ENCODE peak calls at places on chromosomes 5 and 9, in six cellular contexts. M, N, C, T, B and P are unnamed samples.

GRCh38 chr5:127766556-127767335 is 63.6 kb downstream of the CCDC192 start:
- DNase-seq in N (no peak), B (peak; percentile 21), C (no peak), T (no peak), M (no peak), P (no peak)

GRCh38 chr9:3696368-3696767 is 170.6 kb upstream of the RFX3 start:
- DNase-seq in T (no peak), M (no peak), N (no peak), B (no peak), C (no peak), P (no peak)

GRCh38 chr9:21608200-21608599 is 126.1 kb upstream of the IFNE start:
- DNase-seq in C (no peak), B (no peak), M (no peak), N (no peak), T (no peak), P (no peak)

GRCh38 chr5:112240011-112240410 is 179.1 kb downstream of the EPB41L4A start:
- DNase-seq in M (no peak), B (no peak), C (no peak), N (no peak), T (no peak), P (no peak)

GRCh38 chr9:137128158-137129088 is 10.5 kb upstream of the GRIN1 start:
- DNase-seq in T (no peak), C (no peak), M (no peak), N (no peak), B (no peak), P (peak; percentile 28)

GRCh38 chr9:14314424-14314928 is 535 bp upstream of the NFIB start:
- DNase-seq in N (peak; percentile 73), M (peak; percentile 42), C (peak; percentile 78), B (peak; percentile 98), T (no peak), P (no peak)

GRCh38 chr9:38125889-38126288 is 56.9 kb upstream of the SHB start:
- DNase-seq in B (no peak), T (no peak), C (no peak), M (no peak), N (no peak), P (no peak)

GRCh38 chr5:119368238-119368630 is 12.4 kb downstream of the TNFAIP8 start:
- DNase-seq in N (no peak), T (no peak), M (no peak), B (no peak), C (no peak), P (peak; percentile 62)

GRCh38 chr5:62729662-62730061 is 151.0 kb downstream of the LRRC70 start:
- DNase-seq in N (no peak), C (no peak), B (no peak), T (no peak), M (no peak), P (no peak)

GRCh38 chr5:82225525-82226172 is 52.5 kb downstream of the RPS23 start:
- DNase-seq in M (peak; percentile 72), B (peak; percentile 72), N (peak; percentile 74), T (peak; percentile 63), C (peak; percentile 56), P (peak; percentile 23)

GRCh38 chr9:129823163-129823933 is 588 bp downstream of the TOR1A start:
- DNase-seq in M (no peak), B (peak; percentile 42), T (no peak), N (no peak), C (no peak), P (peak; percentile 46)

GRCh38 chr5:168076561-168076991 is 214.9 kb upstream of the WWC1 start:
- DNase-seq in T (no peak), M (no peak), C (no peak), N (peak; percentile 52), B (peak; percentile 69), P (no peak)

GRCh38 chr5:55829956-55830355 is 21.2 kb upstream of the IL31RA start:
- DNase-seq in N (no peak), M (no peak), T (no peak), C (no peak), B (no peak), P (no peak)

GRCh38 chr5:5667136-5667554 is 244.7 kb downstream of the ICE1 start:
- DNase-seq in N (peak; percentile 59), M (no peak), B (no peak), C (no peak), T (no peak), P (no peak)

GRCh38 chr9:121921444-121921843 is 171.7 kb downstream of the TTLL11 start:
- DNase-seq in N (no peak), B (no peak), C (no peak), T (no peak), M (no peak), P (no peak)

GRCh38 chr9:130936285-130937117 is 2.5 kb downstream of the FIBCD1 start:
- DNase-seq in M (no peak), C (no peak), N (peak; percentile 34), B (peak; percentile 87), T (no peak), P (no peak)

GRCh38 chr9:7534211-7534935 is 265.2 kb downstream of the DMAC1 start:
- DNase-seq in T (no peak), M (no peak), N (no peak), C (no peak), B (peak; percentile 25), P (no peak)

GRCh38 chr9:2800385-2801179 is 43.3 kb downstream of the PUM3 start:
- DNase-seq in T (no peak), N (no peak), B (peak; percentile 57), M (no peak), C (no peak), P (no peak)

GRCh38 chr9:5988265-5988664 is 27.2 kb downstream of the RANBP6 start:
- DNase-seq in B (no peak), C (no peak), N (no peak), T (no peak), M (no peak), P (no peak)

GRCh38 chr9:100104314-100104713 is 5.3 kb downstream of the INVS start:
- DNase-seq in M (no peak), N (no peak), T (no peak), B (no peak), C (no peak), P (no peak)

GRCh38 chr5:56737002-56737621 is 78.2 kb upstream of the MAP3K1 start:
- DNase-seq in B (peak; percentile 15), T (no peak), M (no peak), N (no peak), C (no peak), P (no peak)

GRCh38 chr9:135926402-135927194 is 19.3 kb upstream of the CAMSAP1 start:
- DNase-seq in T (peak; percentile 57), C (peak; percentile 56), B (peak; percentile 30), M (no peak), N (no peak), P (no peak)

GRCh38 chr9:83508072-83508471 is 30.1 kb downstream of the FRMD3 start:
- DNase-seq in T (no peak), B (peak; percentile 12), C (no peak), M (no peak), N (no peak), P (no peak)

GRCh38 chr5:139272471-139273321 is 20.8 kb upstream of the MATR3 start:
- DNase-seq in N (no peak), T (no peak), C (no peak), M (no peak), B (peak; percentile 34), P (no peak)

GRCh38 chr9:72476617-72477375 is 44.6 kb upstream of the TMC1 start:
- DNase-seq in M (peak; percentile 34), N (no peak), C (peak; percentile 34), B (no peak), T (peak; percentile 79), P (no peak)

GRCh38 chr5:139658928-139659667 is 10.9 kb downstream of the CXXC5 start:
- DNase-seq in T (no peak), B (peak; percentile 63), M (no peak), N (peak; percentile 59), C (peak; percentile 57), P (peak; percentile 55)

GRCh38 chr9:33903157-33903780 is 86.3 kb downstream of the UBE2R2 start:
- DNase-seq in C (no peak), N (no peak), T (no peak), B (peak; percentile 30), M (no peak), P (no peak)

GRCh38 chr5:131587541-131587940 is 47.5 kb downstream of the RAPGEF6 start:
- DNase-seq in C (no peak), N (no peak), B (no peak), T (no peak), M (no peak), P (no peak)

GRCh38 chr9:129785866-129786265 is 17.1 kb upstream of the TOR1B start:
- DNase-seq in M (no peak), C (no peak), B (no peak), T (no peak), N (no peak), P (no peak)

GRCh38 chr5:63194126-63194525 is 615.5 kb downstream of the LRRC70 start:
- DNase-seq in N (no peak), M (no peak), T (no peak), C (no peak), B (no peak), P (no peak)

GRCh38 chr5:78610163-78610583 is 38.4 kb downstream of the LHFPL2 start:
- DNase-seq in C (no peak), N (no peak), B (peak; percentile 90), T (no peak), M (no peak), P (no peak)
- TF ChIP-seq CTCF in C (no peak), N (no peak), B (peak; percentile 26), T (no peak), M (no peak), P (no peak)

GRCh38 chr9:133793471-133793870 is 55.3 kb upstream of the SARDH start:
- DNase-seq in N (no peak), C (no peak), M (no peak), B (no peak), T (no peak), P (no peak)
- H3K4me3 ChIP-seq in N (no peak overlapping the region), C (no peak overlapping the region), M (no peak overlapping the region), B (no peak overlapping the region), T (no peak overlapping the region), P (no peak overlapping the region)

GRCh38 chr5:176410486-176411180 is 5.7 kb downstream of the CLTB start:
- DNase-seq in T (no peak), N (no peak), C (no peak), B (no peak), M (no peak), P (no peak)
- H3K36me3 ChIP-seq in T (no peaks in the 10 kb centered on the region), N (peaks cover 12% of the 10 kb centered on the region), C (peaks cover 48% of the 10 kb centered on the region), B (no peaks in the 10 kb centered on the region), M (peaks cover 37% of the 10 kb centered on the region), P (peaks cover 8% of the 10 kb centered on the region)

DNA sequence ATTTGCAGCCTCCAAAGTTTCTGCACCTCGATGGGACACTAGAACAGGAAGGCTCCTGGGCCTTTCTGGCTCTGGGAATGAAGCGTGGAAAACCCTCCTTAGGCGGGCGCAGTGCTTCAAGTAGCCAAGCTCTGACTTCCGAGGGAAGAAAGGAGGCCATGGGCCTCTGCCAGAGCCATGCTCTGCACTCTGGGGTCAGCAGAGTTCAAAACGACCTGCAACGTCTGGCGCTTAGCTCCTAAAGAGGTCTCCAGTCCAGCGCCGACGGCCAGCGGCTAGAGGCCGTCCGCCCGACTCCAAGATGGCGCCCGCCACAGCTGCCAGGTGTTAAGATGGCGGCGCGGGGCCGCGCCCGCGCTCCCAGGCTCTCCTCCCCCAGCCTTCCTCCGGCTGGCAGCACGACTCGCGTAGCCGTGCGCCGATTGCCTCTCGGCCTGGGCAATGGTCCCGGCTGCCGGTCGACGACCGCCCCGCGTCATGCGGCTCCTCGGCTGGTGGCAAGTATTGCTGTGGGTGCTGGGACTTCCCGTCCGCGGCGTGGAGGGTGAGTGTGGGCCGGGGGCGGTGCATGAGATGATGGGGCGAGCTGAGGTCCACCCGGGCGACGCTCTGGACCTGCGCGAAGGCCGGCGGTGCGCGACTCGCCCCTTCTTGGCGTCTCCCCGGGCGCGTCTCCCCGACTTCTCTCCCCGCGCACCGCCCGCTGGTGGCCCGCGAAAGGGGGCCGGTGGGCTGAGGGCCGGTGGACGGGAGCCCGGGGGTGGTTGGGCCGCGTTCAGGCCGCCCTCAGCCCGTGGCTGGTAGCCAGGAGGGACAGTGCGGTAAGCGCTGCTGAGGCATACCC is at the start of gene TXNDC15:
- DNase-seq in T (peak; percentile 42), N (peak; percentile 88), C (peak; percentile 90), M (peak; percentile 83), B (peak; percentile 92), P (peak; percentile 94)
- TF ChIP-seq CTCF in T (no peak), N (no peak), C (no peak), M (no peak), B (no peak), P (no peak)